ENCODE peak calls at places on chromosomes 2 and 18, in eight cellular contexts. Q, M, U, T, N, Y, L and H are unnamed samples.

GRCh38 chr2:227864161-227864756 is 7.2 kb upstream of the DAW1 start:
- DNase-seq in U (no peak), N (no peak), Q (no peak), Y (no peak), T (no peak), M (no peak), L (no peak), H (no peak)

GRCh38 chr2:77228379-77228778 is 293.8 kb downstream of the LRRTM4 start:
- DNase-seq in L (no peak), M (no peak), T (no peak), Y (no peak), N (no peak), U (no peak), Q (no peak), H (no peak)

GRCh38 chr2:120320318-120320851 is 25.6 kb upstream of the INHBB start:
- DNase-seq in M (no peak), U (no peak), N (no peak), Y (no peak), T (no peak), Q (no peak), L (no peak), H (no peak)

GRCh38 chr2:159082119-159082518 is 113.7 kb downstream of the TANC1 start:
- DNase-seq in Q (no peak), M (no peak), U (no peak), Y (no peak), T (no peak), L (no peak), N (no peak), H (no peak)

GRCh38 chr2:27681844-27682243 is 18.2 kb downstream of the SLC4A1AP start:
- DNase-seq in L (no peak), T (no peak), N (no peak), Q (no peak), U (no peak), M (no peak), Y (no peak), H (no peak)

GRCh38 chr2:100957971-100958653 is 44.0 kb upstream of the RPL31 start:
- DNase-seq in U (no peak), T (peak; percentile 39), N (no peak), L (no peak), M (peak; percentile 79), Y (no peak), Q (peak; percentile 65), H (no peak)

GRCh38 chr2:31231571-31232287 is 2.2 kb upstream of the EHD3 start:
- DNase-seq in U (no peak), Y (no peak), L (peak; percentile 74), N (no peak), T (no peak), M (peak; percentile 36), Q (peak; percentile 2), H (no peak)

GRCh38 chr18:49647496-49648168 is 85.8 kb downstream of the LIPG start:
- DNase-seq in L (no peak), U (no peak), T (no peak), N (no peak), Y (no peak), Q (no peak), M (no peak), H (no peak)

GRCh38 chr2:82259551-82259950 is 1955.0 kb upstream of the LRRTM1 start:
- DNase-seq in Y (no peak), L (no peak), M (no peak), N (no peak), U (no peak), T (no peak), Q (no peak), H (no peak)

GRCh38 chr2:241036397-241036963 is 38.1 kb downstream of the SNED1 start:
- DNase-seq in Q (no peak), L (no peak), M (no peak), U (no peak), N (peak; percentile 56), T (no peak), Y (no peak), H (peak; percentile 60)

GRCh38 chr2:159094173-159094737 is 125.8 kb downstream of the TANC1 start:
- DNase-seq in U (no peak), Q (peak; percentile 79), N (no peak), M (peak; percentile 82), T (no peak), Y (no peak), L (peak; percentile 65), H (no peak)

GRCh38 chr2:33111002-33111446 is 164.3 kb downstream of the LTBP1 start:
- DNase-seq in U (no peak), N (no peak), M (no peak), Y (no peak), L (no peak), T (no peak), Q (no peak), H (no peak)

GRCh38 chr2:37892436-37893114 is 32.5 kb upstream of the RMDN2 start:
- DNase-seq in L (no peak), Y (no peak), T (no peak), N (no peak), Q (no peak), M (no peak), U (no peak), H (no peak)

GRCh38 chr18:32301976-32302743 is 112.3 kb downstream of the MEP1B start:
- DNase-seq in M (no peak), T (no peak), Y (no peak), L (no peak), N (no peak), U (no peak), Q (no peak), H (no peak)

GRCh38 chr2:147937744-147938349 is 82.7 kb downstream of the ORC4 start:
- DNase-seq in N (no peak), L (no peak), Q (no peak), Y (no peak), U (no peak), T (peak; percentile 15), M (no peak), H (no peak)

GRCh38 chr18:3209859-3210569 is 9.8 kb downstream of the MYOM1 start:
- DNase-seq in N (no peak), M (no peak), U (no peak), L (no peak), T (no peak), Y (no peak), Q (no peak), H (no peak)

GRCh38 chr2:126770466-126770865 is 114.5 kb downstream of the GYPC start:
- DNase-seq in T (no peak), U (no peak), L (no peak), Q (no peak), Y (no peak), N (no peak), M (no peak), H (no peak)

GRCh38 chr18:11992096-11992785 is 10.9 kb downstream of the IMPA2 start:
- DNase-seq in U (no peak), N (no peak), T (no peak), Q (no peak), Y (no peak), M (no peak), L (no peak), H (peak; percentile 56)

GRCh38 chr2:234615643-234616356 is 118.9 kb upstream of the ARL4C start:
- DNase-seq in M (peak; percentile 5), T (no peak), L (no peak), Q (no peak), U (no peak), N (no peak), Y (no peak), H (peak; percentile 23)

GRCh38 chr2:52414596-52414995 is 1353.0 kb upstream of the CHAC2 start:
- DNase-seq in Q (no peak), T (no peak), M (no peak), N (no peak), U (no peak), L (no peak), Y (no peak), H (no peak)

GRCh38 chr18:48122376-48122775 is 191.9 kb upstream of the SMAD2 start:
- DNase-seq in T (no peak), Y (no peak), L (no peak), Q (no peak), N (no peak), U (no peak), M (no peak), H (no peak)

GRCh38 chr2:236795176-236795860 is 225.7 kb downstream of the ACKR3 start:
- DNase-seq in Y (no peak), M (no peak), Q (no peak), U (no peak), L (no peak), T (no peak), N (no peak), H (peak; percentile 28)

GRCh38 chr18:51250458-51251024 is 53.1 kb upstream of the MEX3C start:
- DNase-seq in U (no peak), M (no peak), Y (no peak), N (no peak), Q (no peak), L (no peak), T (no peak), H (no peak)

GRCh38 chr2:155485141-155485842 is 786.8 kb downstream of the KCNJ3 start:
- DNase-seq in L (no peak), M (no peak), N (no peak), Y (no peak), Q (no peak), T (no peak), U (no peak), H (no peak)

GRCh38 chr18:55444496-55444895 is 143.5 kb downstream of the TCF4 start:
- DNase-seq in N (no peak), L (no peak), T (no peak), M (no peak), U (no peak), Q (no peak), Y (no peak), H (no peak)

GRCh38 chr2:108895188-108895587 is 93.8 kb downstream of the EDAR start:
- DNase-seq in T (no peak), M (no peak), N (no peak), U (no peak), Y (no peak), L (no peak), Q (no peak), H (no peak)

GRCh38 chr2:186544255-186544675 is 45.6 kb upstream of the ITGAV start:
- DNase-seq in L (no peak), U (no peak), T (no peak), Q (no peak), M (no peak), N (no peak), Y (no peak), H (no peak)

GRCh38 chr18:49335677-49336076 is 124.8 kb downstream of the DYM start:
- DNase-seq in T (no peak), Q (no peak), N (no peak), U (peak; percentile 10), M (no peak), L (no peak), Y (no peak), H (no peak)

GRCh38 chr2:37786854-37787253 is 115.4 kb upstream of the CDC42EP3 start:
- DNase-seq in Q (peak; percentile 80), U (no peak), T (no peak), N (no peak), L (peak; percentile 31), Y (no peak), M (no peak), H (no peak)

GRCh38 chr2:158191076-158191566 is 89.4 kb downstream of the UPP2 start:
- DNase-seq in Y (no peak), U (no peak), T (no peak), Q (no peak), L (no peak), N (no peak), M (no peak), H (no peak)

GRCh38 chr2:199590323-199590915 is 132.7 kb upstream of the SATB2 start:
- DNase-seq in N (no peak), U (no peak), Q (no peak), Y (no peak), T (no peak), M (no peak), L (no peak), H (no peak)

GRCh38 chr2:222393733-222394267 is 30.5 kb upstream of the SGPP2 start:
- DNase-seq in Y (no peak), N (no peak), T (no peak), U (no peak), L (no peak), M (no peak), Q (no peak), H (no peak)

GRCh38 chr2:185921048-185921756 is 182.6 kb downstream of the FSIP2 start:
- DNase-seq in M (no peak), N (no peak), L (no peak), Y (no peak), T (no peak), Q (no peak), U (no peak), H (no peak)

GRCh38 chr2:177355874-177356273 is 36.7 kb upstream of the AGPS start:
- DNase-seq in Y (no peak), U (no peak), L (no peak), M (no peak), T (no peak), N (no peak), Q (no peak), H (no peak)